ENCODE peak calls at places on chromosomes 16 and 17, in six cellular contexts. K is activated CD4-positive, alpha-beta T cell treated with anti-CD3 and anti-CD28 coated beads for 48 hours; H is NCI-H2029 treated with DMSO at 0.1 percent for 48 hours; P is omental fat pad; W is AG09319; Y is foreskin melanocyte. M is an unnamed sample.

GRCh38 chr16:88639231-88640038 is 1.1 kb downstream of the IL17C start:
- DNase-seq in K (no peak), H (no peak), P (no peak), W (no peak), Y (no peak), M (no peak)

GRCh38 chr16:53089434-53090270 is 34.9 kb downstream of the CHD9 start:
- DNase-seq in K (no peak), H (no peak), P (no peak), W (no peak), Y (no peak), M (peak; percentile 4)

GRCh38 chr16:82999711-83000110 is 372.9 kb downstream of the CDH13 start:
- DNase-seq in K (no peak), H (no peak), P (no peak), W (no peak), Y (no peak), M (no peak)

GRCh38 chr17:15931394-15931793 is 13.5 kb upstream of the ADORA2B start:
- DNase-seq in K (no peak), H (no peak), P (no peak), W (no peak), Y (no peak), M (no peak)

GRCh38 chr16:74232831-74233465 is 63.7 kb upstream of the PSMD7 start:
- DNase-seq in K (no peak), H (no peak), P (no peak), W (no peak), Y (no peak), M (no peak)

GRCh38 chr17:41308251-41308917 is 725 bp downstream of the KRTAP16-1 start:
- DNase-seq in K (peak; percentile 53), H (peak; percentile 82), P (no peak), W (no peak), Y (peak; percentile 19), M (no peak)

GRCh38 chr16:66502020-66502913 is 47.7 kb downstream of the TK2 start:
- DNase-seq in K (no peak), H (no peak), P (peak; percentile 27), W (no peak), Y (no peak), M (no peak)

GRCh38 chr16:50888486-50889261 is 146.8 kb downstream of the CYLD start:
- DNase-seq in K (no peak), H (no peak), P (no peak), W (no peak), Y (no peak), M (no peak)

GRCh38 chr16:22322741-22323140 is 25.5 kb downstream of the POLR3E start:
- DNase-seq in K (no peak), H (no peak), P (no peak), W (no peak), Y (no peak), M (no peak)

GRCh38 chr17:60169921-60170817 is 20.4 kb downstream of the CA4 start:
- DNase-seq in K (peak; percentile 19), H (peak; percentile 16), P (no peak), W (peak; percentile 46), Y (no peak), M (no peak)

M was measured in DMS79.